ENCODE peak calls at places on chromosome 9, in four cellular contexts. One of them, this sample, is unnamed. For H3K9me3, the result is how much of the 10 kb centered on the place peaks cover.

GRCh38 chr9:4983541-4984165 is 1.4 kb upstream of the JAK2 start:
- DNase-seq in colonic mucosa: no peak
- DNase-seq in left lung: no peak
- DNase-seq in left ventricle myocardium inferior: no peak
- DNase-seq in this sample: no peak

GRCh38 chr9:81492710-81493447 is 196.5 kb downstream of the TLE1 start:
- DNase-seq in left lung: no peak
- DNase-seq in colonic mucosa: no peak
- DNase-seq in left ventricle myocardium inferior: no peak
- DNase-seq in this sample: no peak

GRCh38 chr9:111271047-111271446 is 59.0 kb downstream of the OR2K2 start:
- DNase-seq in colonic mucosa: no peak
- DNase-seq in left lung: no peak
- DNase-seq in left ventricle myocardium inferior: no peak
- DNase-seq in this sample: no peak

GRCh38 chr9:89425024-89425805 is 72.7 kb downstream of the SEMA4D start:
- DNase-seq in left ventricle myocardium inferior: no peak
- DNase-seq in colonic mucosa: no peak
- DNase-seq in left lung: no peak
- DNase-seq in this sample: no peak

GRCh38 chr9:114098660-114099522 is at the start of gene KIF12:
- DNase-seq in left lung: peak
- DNase-seq in left ventricle myocardium inferior: no peak
- DNase-seq in colonic mucosa: peak
- DNase-seq in this sample: peak

GRCh38 chr9:110935829-110936228 is 102.4 kb downstream of the LPAR1 start:
- DNase-seq in left ventricle myocardium inferior: no peak
- DNase-seq in left lung: no peak
- DNase-seq in colonic mucosa: no peak
- DNase-seq in this sample: no peak

GRCh38 chr9:12633016-12633765 is 60.0 kb upstream of the TYRP1 start:
- DNase-seq in left ventricle myocardium inferior: no peak
- DNase-seq in left lung: peak
- DNase-seq in colonic mucosa: no peak
- DNase-seq in this sample: no peak

GRCh38 chr9:110546411-110546871 is 33.1 kb downstream of the SVEP1 start:
- DNase-seq in colonic mucosa: no peak
- DNase-seq in left ventricle myocardium inferior: no peak
- DNase-seq in left lung: no peak
- DNase-seq in this sample: no peak

GRCh38 chr9:18928711-18929110 is 104.3 kb downstream of the SAXO1 start:
- DNase-seq in left lung: no peak
- DNase-seq in colonic mucosa: no peak
- DNase-seq in left ventricle myocardium inferior: no peak
- DNase-seq in this sample: no peak

GRCh38 chr9:89226076-89226475 is 47.5 kb upstream of the SHC3 start:
- DNase-seq in left lung: no peak
- DNase-seq in left ventricle myocardium inferior: peak
- DNase-seq in colonic mucosa: no peak
- DNase-seq in this sample: no peak

GRCh38 chr9:86547596-86547995 is 193.4 kb upstream of the TUT7 start:
- DNase-seq in left ventricle myocardium inferior: no peak
- DNase-seq in left lung: no peak
- DNase-seq in colonic mucosa: no peak
- DNase-seq in this sample: no peak

GRCh38 chr9:68781866-68782265 is 76.8 kb downstream of the PIP5K1B start:
- DNase-seq in left lung: no peak
- DNase-seq in left ventricle myocardium inferior: no peak
- DNase-seq in colonic mucosa: no peak
- DNase-seq in this sample: no peak

DNA sequence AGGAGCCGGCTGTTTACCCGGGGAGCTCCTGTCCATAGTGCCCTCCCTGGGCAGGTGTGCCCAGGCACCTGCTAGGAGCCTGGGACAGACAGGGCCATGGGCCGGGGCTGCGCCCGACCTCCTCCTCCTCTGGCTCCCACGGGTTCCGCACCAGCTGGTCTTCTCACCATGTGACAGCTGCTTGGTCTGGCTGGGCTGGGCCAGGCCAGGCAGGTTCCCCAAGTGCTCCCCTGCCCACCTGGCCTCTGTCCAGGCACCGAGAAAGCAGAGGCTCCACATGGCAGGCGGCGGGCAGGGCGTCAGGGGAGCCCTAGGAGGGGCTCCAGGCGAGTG is 60.0 kb downstream of the OLFM1 start:
- DNase-seq in colonic mucosa: no peak
- DNase-seq in left ventricle myocardium inferior: no peak
- DNase-seq in left lung: no peak
- DNase-seq in this sample: no peak
- H3K9me3 ChIP-seq in colonic mucosa: under half
- H3K9me3 ChIP-seq in left ventricle myocardium inferior: under half
- H3K9me3 ChIP-seq in left lung: under half
- H3K9me3 ChIP-seq in this sample: under half

GRCh38 chr9:137031904-137032639 is at the start of gene FUT7:
- DNase-seq in colonic mucosa: peak
- DNase-seq in left lung: peak
- DNase-seq in left ventricle myocardium inferior: no peak
- DNase-seq in this sample: no peak
- H3K9me3 ChIP-seq in colonic mucosa: under half
- H3K9me3 ChIP-seq in left lung: under half
- H3K9me3 ChIP-seq in left ventricle myocardium inferior: under half
- H3K9me3 ChIP-seq in this sample: under half

GRCh38 chr9:40925149-40925548 is 203.3 kb downstream of the FOXD4L6 start:
- DNase-seq in colonic mucosa: no peak
- DNase-seq in left lung: no peak
- DNase-seq in left ventricle myocardium inferior: no peak
- DNase-seq in this sample: no peak

GRCh38 chr9:40927260-40927631 is 201.2 kb downstream of the FOXD4L6 start:
- DNase-seq in colonic mucosa: no peak
- DNase-seq in left ventricle myocardium inferior: no peak
- DNase-seq in left lung: no peak
- DNase-seq in this sample: no peak

GRCh38 chr9:40928803-40929487 is 199.5 kb downstream of the FOXD4L6 start:
- DNase-seq in colonic mucosa: no peak
- DNase-seq in left lung: no peak
- DNase-seq in left ventricle myocardium inferior: no peak
- DNase-seq in this sample: no peak

GRCh38 chr9:40927851-40928802 is 200.4 kb downstream of the FOXD4L6 start:
- DNase-seq in left lung: no peak
- DNase-seq in colonic mucosa: no peak
- DNase-seq in left ventricle myocardium inferior: no peak
- DNase-seq in this sample: no peak

GRCh38 chr9:40926404-40927259 is 201.8 kb downstream of the FOXD4L6 start:
- DNase-seq in left lung: no peak
- DNase-seq in left ventricle myocardium inferior: no peak
- DNase-seq in colonic mucosa: no peak
- DNase-seq in this sample: no peak
- H3K9me3 ChIP-seq in left lung: half or more
- H3K9me3 ChIP-seq in left ventricle myocardium inferior: half or more
- H3K9me3 ChIP-seq in colonic mucosa: under half
- H3K9me3 ChIP-seq in this sample: half or more

GRCh38 chr9:123843703-123844102 is 86.2 kb downstream of the DENND1A start:
- DNase-seq in left lung: no peak
- DNase-seq in left ventricle myocardium inferior: no peak
- DNase-seq in colonic mucosa: no peak
- DNase-seq in this sample: no peak
- H3K9me3 ChIP-seq in left lung: half or more
- H3K9me3 ChIP-seq in left ventricle myocardium inferior: half or more
- H3K9me3 ChIP-seq in colonic mucosa: under half
- H3K9me3 ChIP-seq in this sample: under half

DNA sequence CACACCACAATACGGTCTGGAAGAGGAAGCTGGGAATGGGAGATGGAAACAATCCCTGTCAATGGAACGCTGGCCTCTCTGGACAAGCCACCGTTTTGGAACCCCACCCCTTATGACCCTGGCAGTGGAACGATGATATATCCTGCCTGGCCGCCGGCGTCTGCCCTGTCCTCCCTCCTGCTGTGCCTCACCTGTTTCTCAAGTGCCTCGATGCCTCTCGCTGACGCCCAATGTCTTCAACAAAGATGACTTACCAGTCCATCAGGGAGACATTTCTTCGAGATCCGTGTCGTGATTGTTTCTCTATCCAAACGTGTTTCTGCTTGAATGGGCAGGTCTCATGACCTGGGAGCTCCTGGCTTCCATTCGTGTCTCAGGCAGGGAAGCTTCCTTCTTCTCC is 476.5 kb downstream of the SPATA31A7 start:
- DNase-seq in left lung: peak
- DNase-seq in left ventricle myocardium inferior: no peak
- DNase-seq in colonic mucosa: no peak
- DNase-seq in this sample: no peak
- H3K9me3 ChIP-seq in left lung: half or more
- H3K9me3 ChIP-seq in left ventricle myocardium inferior: under half
- H3K9me3 ChIP-seq in colonic mucosa: under half
- H3K9me3 ChIP-seq in this sample: under half

This sample was measured in ovary.